ENCODE peak calls at places on chromosomes 7 and 10, in six cellular contexts. K is mesenchymal stem cell, Z is stomach, C is SK-N-MC, P is right lobe of liver, M is kidney. D is an unnamed sample.

GRCh38 chr7:15780271-15780670 is 93.8 kb upstream of the MEOX2 start:
- DNase-seq in M (no peak), K (peak; percentile 92), P (no peak), Z (no peak), C (no peak), D (no peak)

GRCh38 chr10:82742478-82742877 is 867.5 kb downstream of the NRG3 start:
- DNase-seq in M (no peak), K (peak; percentile 78), Z (peak; percentile 34), C (no peak), P (no peak), D (no peak)

GRCh38 chr7:128704909-128705308 is 32.8 kb downstream of the GARIN1A start:
- DNase-seq in K (peak; percentile 8), P (no peak), Z (no peak), C (no peak), M (no peak), D (no peak)

GRCh38 chr7:115217373-115217772 is 295.5 kb downstream of the MDFIC start:
- DNase-seq in Z (no peak), C (no peak), P (no peak), M (no peak), K (no peak), D (no peak)

GRCh38 chr7:100071018-100071723 is 10.4 kb downstream of the ZNF3 start:
- DNase-seq in P (no peak), M (no peak), K (no peak), C (no peak), Z (no peak), D (no peak)

GRCh38 chr10:119705434-119705831 is 20.4 kb upstream of the INPP5F start:
- DNase-seq in K (no peak), P (no peak), M (no peak), C (no peak), Z (no peak), D (no peak)

GRCh38 chr10:1737222-1738061 is at the start of gene ADARB2:
- DNase-seq in Z (peak; percentile 58), K (peak; percentile 45), C (peak; percentile 50), P (no peak), M (no peak), D (no peak)

GRCh38 chr7:155979994-155980393 is 167.7 kb upstream of the SHH start:
- DNase-seq in Z (peak; percentile 22), C (no peak), P (peak; percentile 7), K (no peak), M (no peak), D (no peak)

GRCh38 chr10:97683556-97684357 is 3.3 kb downstream of the AVPI1 start:
- DNase-seq in C (no peak), P (peak; percentile 52), M (no peak), Z (peak; percentile 37), K (peak; percentile 60), D (no peak)

GRCh38 chr7:34850681-34851080 is 186.6 kb downstream of the DPY19L1 start:
- DNase-seq in Z (no peak), C (no peak), M (no peak), P (no peak), K (no peak), D (no peak)

GRCh38 chr7:27693794-27694193 is 31.1 kb upstream of the HIBADH start:
- DNase-seq in M (no peak), C (no peak), K (peak; percentile 21), Z (no peak), P (no peak), D (no peak)

GRCh38 chr10:75011221-75011620 is 100.2 kb upstream of the SAMD8 start:
- DNase-seq in M (no peak), C (no peak), Z (no peak), P (no peak), K (no peak), D (no peak)

GRCh38 chr7:86600506-86601290 is 43.0 kb upstream of the GRM3 start:
- DNase-seq in K (no peak), M (no peak), Z (no peak), C (no peak), P (no peak), D (no peak)

GRCh38 chr7:29345590-29345989 is 151.0 kb downstream of the CHN2 start:
- DNase-seq in M (no peak), K (peak; percentile 28), Z (peak; percentile 62), P (peak; percentile 49), C (no peak), D (no peak)

GRCh38 chr10:43035785-43036184 is 41.1 kb upstream of the RET start:
- DNase-seq in Z (no peak), C (no peak), M (no peak), P (no peak), K (no peak), D (no peak)

GRCh38 chr10:95327367-95327766 is 36.6 kb upstream of the PDLIM1 start:
- DNase-seq in K (peak; percentile 91), Z (peak; percentile 86), M (no peak), C (no peak), P (peak; percentile 62), D (no peak)

GRCh38 chr10:44335330-44336021 is 49.4 kb downstream of the CXCL12 start:
- DNase-seq in M (no peak), C (no peak), K (no peak), P (no peak), Z (no peak), D (no peak)

GRCh38 chr10:1195828-1196227 is 139.6 kb downstream of the WDR37 start:
- DNase-seq in M (no peak), Z (no peak), C (no peak), K (no peak), P (no peak), D (no peak)

GRCh38 chr10:132904169-132904813 is 38.1 kb downstream of the CFAP46 start:
- DNase-seq in C (no peak), Z (peak; percentile 63), M (peak; percentile 58), K (peak; percentile 10), P (peak; percentile 32), D (no peak)

GRCh38 chr10:43573250-43574034 is 974 bp downstream of the ZNF239 start:
- DNase-seq in P (no peak), M (no peak), Z (no peak), K (no peak), C (no peak), D (no peak)

GRCh38 chr7:132251327-132251659 is 325.0 kb downstream of the PLXNA4 start:
- DNase-seq in Z (peak; percentile 96), C (no peak), M (peak; percentile 94), K (no peak), P (no peak), D (no peak)
- H3K9me3 ChIP-seq in Z (no peaks in the 10 kb centered on the region), C (no peaks in the 10 kb centered on the region), M (no peaks in the 10 kb centered on the region), K (no peaks in the 10 kb centered on the region), P (no peaks in the 10 kb centered on the region), D (no peaks in the 10 kb centered on the region)

GRCh38 chr7:68967598-68967997 is 630.7 kb upstream of the AUTS2 start:
- DNase-seq in K (no peak), Z (no peak), C (no peak), M (no peak), P (no peak), D (no peak)
- H3K9me3 ChIP-seq in K (no peaks in the 10 kb centered on the region), Z (peaks cover 15% of the 10 kb centered on the region), C (no peaks in the 10 kb centered on the region), M (no peaks in the 10 kb centered on the region), P (no peaks in the 10 kb centered on the region), D (peaks cover 3% of the 10 kb centered on the region)

GRCh38 chr7:5758286-5758685 is 23.2 kb downstream of the RNF216 start:
- DNase-seq in P (no peak), K (no peak), M (no peak), C (no peak), Z (no peak), D (no peak)
- H3K9me3 ChIP-seq in P (no peaks in the 10 kb centered on the region), K (no peaks in the 10 kb centered on the region), M (no peaks in the 10 kb centered on the region), C (no peaks in the 10 kb centered on the region), Z (no peaks in the 10 kb centered on the region), D (no peaks in the 10 kb centered on the region)

DNA sequence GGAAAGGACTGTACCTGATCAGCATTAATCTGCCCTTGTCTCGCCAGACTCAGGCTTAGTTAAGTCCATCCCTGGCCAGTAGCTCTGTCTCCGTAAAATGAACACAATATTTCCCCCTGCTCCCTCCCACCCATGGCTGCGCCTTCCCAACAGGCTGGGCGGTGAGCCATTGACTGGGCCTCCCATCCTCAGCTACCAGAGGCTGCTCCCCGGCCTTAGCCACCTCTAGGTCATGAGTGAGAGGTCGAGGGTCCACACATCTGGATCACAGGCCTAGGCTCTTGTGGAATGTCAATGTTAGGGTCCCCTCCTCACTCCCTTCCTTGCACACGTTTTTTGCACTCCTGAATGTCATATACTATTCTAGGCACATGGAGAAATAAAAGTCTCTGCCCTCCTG is 17.5 kb upstream of the EIF5AL1 start:
- DNase-seq in C (no peak), P (no peak), M (no peak), K (no peak), Z (no peak), D (no peak)
- H3K9me3 ChIP-seq in C (no peaks in the 10 kb centered on the region), P (no peaks in the 10 kb centered on the region), M (no peaks in the 10 kb centered on the region), K (no peaks in the 10 kb centered on the region), Z (no peaks in the 10 kb centered on the region), D (no peaks in the 10 kb centered on the region)

DNA sequence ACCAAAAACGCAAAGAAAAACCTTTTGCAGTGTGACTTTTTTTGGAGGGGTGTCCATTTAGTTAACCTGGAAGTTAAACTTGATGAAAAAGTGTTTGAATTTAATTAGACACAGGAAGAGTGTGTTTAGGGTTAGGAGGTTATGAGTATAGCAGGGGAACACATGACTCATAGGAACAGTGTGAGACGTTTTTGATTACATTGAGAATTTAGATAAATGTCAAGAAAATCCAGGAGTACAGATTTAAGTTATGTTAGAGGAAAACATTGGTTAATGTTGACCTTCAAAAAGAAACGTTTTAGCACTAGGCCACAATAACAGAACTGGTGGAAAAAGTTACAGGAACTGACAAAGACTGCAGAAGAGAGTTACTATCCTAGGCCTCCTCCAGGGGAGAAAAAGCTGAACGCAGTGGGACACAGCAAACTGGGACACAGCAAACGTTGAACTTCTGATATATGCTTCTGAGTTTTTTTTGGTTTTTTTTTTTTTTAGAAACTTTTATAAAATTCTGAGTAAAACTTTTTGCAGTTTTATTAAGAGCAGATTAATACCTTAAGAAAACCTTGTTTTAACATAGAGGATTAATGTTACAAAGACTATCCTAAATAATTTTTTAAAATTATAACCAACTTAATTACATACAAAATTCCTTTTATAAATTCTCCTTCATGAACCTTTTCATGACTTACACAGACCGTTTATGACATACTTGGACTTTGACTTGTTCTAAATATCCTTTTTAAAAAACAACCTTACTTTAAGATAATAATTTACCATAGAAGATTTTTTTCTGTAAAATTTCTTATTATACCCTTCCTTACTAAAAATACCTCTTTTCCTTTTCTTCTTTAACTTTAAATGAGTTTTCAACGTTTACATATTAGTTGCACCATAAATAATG is 22.2 kb downstream of the LANCL2 start:
- DNase-seq in P (no peak), M (no peak), Z (no peak), C (no peak), K (peak; percentile 24), D (no peak)
- H3K9me3 ChIP-seq in P (no peaks in the 10 kb centered on the region), M (no peaks in the 10 kb centered on the region), Z (peaks cover 35% of the 10 kb centered on the region), C (peaks cover 6% of the 10 kb centered on the region), K (peaks cover 38% of the 10 kb centered on the region), D (peaks cover 2% of the 10 kb centered on the region)

DNA sequence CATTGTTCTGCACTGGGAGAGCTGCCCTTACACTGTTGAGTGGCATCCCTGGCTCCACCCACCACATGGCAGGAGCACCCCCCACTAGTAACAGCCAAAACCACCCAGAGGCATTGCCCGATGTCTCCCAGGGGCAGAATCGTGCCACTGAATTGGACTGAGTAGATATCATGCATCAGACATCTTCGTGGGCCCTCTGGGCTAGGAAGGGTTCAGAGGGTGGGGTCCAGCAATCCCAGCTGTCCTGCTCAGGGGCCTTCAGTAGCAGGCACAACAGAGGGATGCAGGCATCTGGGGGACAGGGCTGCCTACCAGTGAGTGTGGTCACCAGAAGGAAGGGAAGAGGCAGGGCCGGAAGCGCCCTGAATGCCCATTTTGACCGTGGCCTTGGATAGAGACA is 119.7 kb upstream of the PPP2R2D start:
- DNase-seq in Z (peak; percentile 17), M (peak; percentile 45), C (no peak), K (no peak), P (no peak), D (no peak)
- H3K9me3 ChIP-seq in Z (peaks cover 51% of the 10 kb centered on the region), M (peaks cover 7% of the 10 kb centered on the region), C (no peaks in the 10 kb centered on the region), K (peaks cover 33% of the 10 kb centered on the region), P (no peaks in the 10 kb centered on the region), D (no peaks in the 10 kb centered on the region)

D was measured in T-helper 17 cell.